ENCODE peak calls at places on chromosomes 13 and 19, in ten cellular contexts. Y is colonic mucosa; Z is CD8-positive, alpha-beta T cell; H is AG04449; D is PC-9; X is MCF 10A; T is esophagus squamous epithelium; V is adrenal gland; I is breast epithelium; E is fibroblast of pulmonary artery. A is an unnamed sample.

GRCh38 chr13:32381539-32381938 is 46.4 kb downstream of the N4BP2L1 start:
- DNase-seq in Y (no peak), Z (peak), H (no peak), D (no peak), X (peak), T (no peak), V (peak), I (no peak), E (peak), A (peak)

GRCh38 chr19:3387645-3388589 is 21.5 kb downstream of the NFIC start:
- DNase-seq in Y (peak), Z (no peak), H (no peak), D (peak), X (peak), T (no peak), V (peak), I (peak), E (no peak), A (no peak)

GRCh38 chr13:112967666-112968379 is 1.2 kb upstream of the MCF2L start:
- DNase-seq in Y (no peak), Z (no peak), H (no peak), D (no peak), X (no peak), T (no peak), V (no peak), I (no peak), E (no peak), A (no peak)

GRCh38 chr13:46751811-46752635 is 44.9 kb downstream of the ESD start:
- DNase-seq in Y (no peak), Z (peak), H (peak), D (no peak), X (no peak), T (no peak), V (no peak), I (no peak), E (no peak), A (no peak)

GRCh38 chr19:34426096-34426661 is 2.0 kb upstream of the UBA2 start:
- DNase-seq in Y (no peak), Z (no peak), H (no peak), D (no peak), X (no peak), T (no peak), V (no peak), I (no peak), E (no peak), A (no peak)

GRCh38 chr13:64274481-64275217 is 2859.0 kb upstream of the PCDH20 start:
- DNase-seq in Y (no peak), Z (no peak), H (no peak), D (no peak), X (no peak), T (no peak), V (no peak), I (no peak), E (peak), A (no peak)

GRCh38 chr19:38710416-38710702 is 33.9 kb downstream of the CAPN12 start:
- DNase-seq in Y (no peak), Z (no peak), H (no peak), D (no peak), X (no peak), T (no peak), V (no peak), I (no peak), E (no peak), A (no peak)

GRCh38 chr19:32751066-32751465 is 31.5 kb downstream of the TDRD12 start:
- DNase-seq in Y (no peak), Z (no peak), H (no peak), D (no peak), X (no peak), T (no peak), V (no peak), I (no peak), E (no peak), A (no peak)

GRCh38 chr19:51468545-51468920 is 9.8 kb upstream of the CEACAM18 start:
- DNase-seq in Y (no peak), Z (no peak), H (no peak), D (no peak), X (no peak), T (no peak), V (no peak), I (no peak), E (no peak), A (no peak)

GRCh38 chr19:35313614-35314013 is 15.4 kb upstream of the CD22 start:
- DNase-seq in Y (no peak), Z (no peak), H (no peak), D (peak), X (peak), T (no peak), V (peak), I (no peak), E (no peak), A (no peak)

GRCh38 chr13:97224544-97225324 is 2.6 kb downstream of the MBNL2 start:
- DNase-seq in Y (peak), Z (peak), H (no peak), D (peak), X (peak), T (no peak), V (no peak), I (peak), E (peak), A (no peak)

GRCh38 chr19:49272204-49272603 is 52.8 kb downstream of the SLC6A16 start:
- DNase-seq in Y (no peak), Z (no peak), H (peak), D (no peak), X (peak), T (no peak), V (no peak), I (no peak), E (peak), A (no peak)

GRCh38 chr19:33382006-33382405 is 8.5 kb downstream of the CEBPG start:
- DNase-seq in Y (no peak), Z (no peak), H (no peak), D (no peak), X (no peak), T (no peak), V (no peak), I (no peak), E (no peak), A (no peak)

GRCh38 chr19:21483589-21484170 is 21.7 kb upstream of the ZNF429 start:
- DNase-seq in Y (peak), Z (peak), H (no peak), D (no peak), X (no peak), T (no peak), V (peak), I (peak), E (peak), A (peak)

GRCh38 chr19:45376045-45376724 is 5.8 kb upstream of the ERCC2 start:
- DNase-seq in Y (no peak), Z (no peak), H (peak), D (peak), X (peak), T (no peak), V (peak), I (peak), E (peak), A (no peak)

GRCh38 chr19:3183721-3184641 is 1.7 kb upstream of the NCLN start:
- DNase-seq in Y (no peak), Z (no peak), H (no peak), D (no peak), X (no peak), T (no peak), V (no peak), I (no peak), E (no peak), A (no peak)

GRCh38 chr13:113208424-113209335 is at the start of gene PCID2:
- DNase-seq in Y (peak), Z (peak), H (peak), D (peak), X (peak), T (peak), V (peak), I (peak), E (peak), A (peak)

GRCh38 chr13:49062297-49062896 is 86.7 kb downstream of the FNDC3A start:
- DNase-seq in Y (no peak), Z (no peak), H (no peak), D (no peak), X (no peak), T (no peak), V (no peak), I (no peak), E (no peak), A (no peak)

GRCh38 chr13:110634558-110634957 is 19.2 kb downstream of the NAXD start:
- DNase-seq in Y (no peak), Z (no peak), H (no peak), D (no peak), X (peak), T (no peak), V (peak), I (no peak), E (peak), A (no peak)

GRCh38 chr13:75512253-75512652 is 25.4 kb downstream of the COMMD6 start:
- DNase-seq in Y (no peak), Z (no peak), H (no peak), D (no peak), X (no peak), T (no peak), V (no peak), I (no peak), E (no peak), A (no peak)

GRCh38 chr19:5286465-5287029 is 54.1 kb downstream of the PTPRS start:
- DNase-seq in Y (no peak), Z (no peak), H (no peak), D (no peak), X (no peak), T (no peak), V (no peak), I (no peak), E (no peak), A (no peak)

GRCh38 chr13:74768521-74769090 is 634.4 kb upstream of the KLF12 start:
- DNase-seq in Y (no peak), Z (no peak), H (no peak), D (no peak), X (no peak), T (no peak), V (no peak), I (no peak), E (no peak), A (no peak)

GRCh38 chr13:59360108-59360507 is 803.6 kb downstream of the DIAPH3 start:
- DNase-seq in Y (no peak), Z (no peak), H (no peak), D (no peak), X (no peak), T (no peak), V (no peak), I (no peak), E (peak), A (no peak)

GRCh38 chr13:51457086-51457485 is 4.2 kb upstream of the INTS6 start:
- DNase-seq in Y (no peak), Z (no peak), H (no peak), D (no peak), X (no peak), T (no peak), V (no peak), I (no peak), E (no peak), A (no peak)

GRCh38 chr19:55504252-55504603 is 16.0 kb downstream of the SSC5D start:
- DNase-seq in Y (no peak), Z (no peak), H (no peak), D (no peak), X (no peak), T (no peak), V (no peak), I (no peak), E (no peak), A (no peak)
- TF ChIP-seq CTCF in Y (no peak), Z (no peak), H (no peak), D (peak), X (no peak), T (no peak), V (no peak), I (no peak), E (no peak), A (no peak)

GRCh38 chr19:18386543-18387251 is 739 bp downstream of the GDF15 start:
- DNase-seq in Y (peak), Z (no peak), H (no peak), D (no peak), X (peak), T (no peak), V (no peak), I (no peak), E (peak), A (no peak)

GRCh38 chr19:18384775-18385174 is 1.2 kb upstream of the GDF15 start:
- DNase-seq in Y (no peak), Z (no peak), H (no peak), D (no peak), X (no peak), T (no peak), V (no peak), I (no peak), E (no peak), A (no peak)

GRCh38 chr19:18387395-18387794 is 1.4 kb downstream of the GDF15 start:
- DNase-seq in Y (no peak), Z (no peak), H (no peak), D (no peak), X (no peak), T (no peak), V (no peak), I (no peak), E (no peak), A (no peak)

GRCh38 chr19:18385359-18385674 is 641 bp upstream of the GDF15 start:
- DNase-seq in Y (no peak), Z (no peak), H (no peak), D (no peak), X (no peak), T (no peak), V (no peak), I (no peak), E (no peak), A (no peak)

GRCh38 chr19:18385675-18386542 is at the start of gene GDF15:
- DNase-seq in Y (peak), Z (no peak), H (no peak), D (peak), X (peak), T (no peak), V (peak), I (no peak), E (peak), A (peak)
- TF ChIP-seq CTCF in Y (peak), Z (peak), H (peak), D (peak), X (peak), T (peak), V (peak), I (no peak), E (peak), A (peak)

GRCh38 chr13:80671773-80672172 is 330.8 kb upstream of the SPRY2 start:
- DNase-seq in Y (no peak), Z (no peak), H (no peak), D (no peak), X (no peak), T (no peak), V (no peak), I (no peak), E (no peak), A (no peak)

GRCh38 chr13:80680786-80681366 is 339.9 kb upstream of the SPRY2 start:
- DNase-seq in Y (no peak), Z (no peak), H (no peak), D (no peak), X (no peak), T (no peak), V (no peak), I (no peak), E (no peak), A (no peak)

GRCh38 chr13:80679423-80679822 is 338.5 kb upstream of the SPRY2 start:
- DNase-seq in Y (no peak), Z (no peak), H (no peak), D (no peak), X (no peak), T (no peak), V (no peak), I (no peak), E (no peak), A (no peak)

GRCh38 chr13:80677227-80677626 is 336.3 kb upstream of the SPRY2 start:
- DNase-seq in Y (no peak), Z (no peak), H (no peak), D (no peak), X (no peak), T (no peak), V (no peak), I (no peak), E (no peak), A (no peak)
- TF ChIP-seq CTCF in Y (no peak), Z (no peak), H (no peak), D (no peak), X (no peak), T (no peak), V (no peak), I (no peak), E (no peak), A (no peak)

GRCh38 chr19:1789282-1790020 is 22.6 kb downstream of the ATP8B3 start:
- DNase-seq in Y (no peak), Z (no peak), H (no peak), D (peak), X (no peak), T (no peak), V (no peak), I (no peak), E (no peak), A (no peak)

GRCh38 chr19:1796395-1797142 is 15.5 kb downstream of the ATP8B3 start:
- DNase-seq in Y (no peak), Z (no peak), H (no peak), D (no peak), X (no peak), T (no peak), V (no peak), I (no peak), E (no peak), A (no peak)

GRCh38 chr19:1794424-1795185 is 17.5 kb downstream of the ATP8B3 start:
- DNase-seq in Y (no peak), Z (no peak), H (no peak), D (no peak), X (no peak), T (no peak), V (no peak), I (no peak), E (no peak), A (no peak)

GRCh38 chr19:1790054-1790762 is 21.9 kb downstream of the ATP8B3 start:
- DNase-seq in Y (no peak), Z (no peak), H (no peak), D (no peak), X (no peak), T (no peak), V (no peak), I (no peak), E (no peak), A (no peak)

DNA sequence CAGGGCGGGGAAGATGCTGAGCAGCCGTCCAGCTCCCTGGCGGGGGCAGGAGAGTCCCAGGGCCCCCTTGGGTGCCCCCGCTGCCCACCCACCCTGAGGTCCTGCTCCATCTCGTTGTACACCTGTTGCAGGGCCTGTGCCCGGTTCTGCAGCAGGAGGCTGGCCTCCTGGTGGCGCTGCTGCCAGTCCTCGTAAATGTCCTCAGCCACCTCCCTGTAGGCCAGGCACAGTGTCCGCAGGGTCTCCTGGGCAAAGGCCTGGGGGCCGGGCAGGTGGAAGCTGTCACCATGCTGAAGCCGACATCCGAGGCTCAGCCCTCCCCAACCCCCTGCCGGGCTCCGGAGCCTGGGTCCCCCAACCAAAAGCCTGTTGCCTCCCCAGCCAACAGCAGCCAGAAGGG is 20.2 kb downstream of the ATP8B3 start:
- DNase-seq in Y (no peak), Z (no peak), H (no peak), D (no peak), X (no peak), T (no peak), V (no peak), I (no peak), E (no peak), A (no peak)
- TF ChIP-seq CTCF in Y (no peak), Z (no peak), H (no peak), D (no peak), X (no peak), T (no peak), V (no peak), I (no peak), E (no peak), A (no peak)

GRCh38 chr19:6717036-6717435 is 3.4 kb downstream of the C3 start:
- DNase-seq in Y (no peak), Z (no peak), H (no peak), D (no peak), X (no peak), T (no peak), V (no peak), I (no peak), E (no peak), A (no peak)
- TF ChIP-seq CTCF in Y (no peak), Z (no peak), H (no peak), D (no peak), X (no peak), T (no peak), V (no peak), I (no peak), E (no peak), A (no peak)

DNA sequence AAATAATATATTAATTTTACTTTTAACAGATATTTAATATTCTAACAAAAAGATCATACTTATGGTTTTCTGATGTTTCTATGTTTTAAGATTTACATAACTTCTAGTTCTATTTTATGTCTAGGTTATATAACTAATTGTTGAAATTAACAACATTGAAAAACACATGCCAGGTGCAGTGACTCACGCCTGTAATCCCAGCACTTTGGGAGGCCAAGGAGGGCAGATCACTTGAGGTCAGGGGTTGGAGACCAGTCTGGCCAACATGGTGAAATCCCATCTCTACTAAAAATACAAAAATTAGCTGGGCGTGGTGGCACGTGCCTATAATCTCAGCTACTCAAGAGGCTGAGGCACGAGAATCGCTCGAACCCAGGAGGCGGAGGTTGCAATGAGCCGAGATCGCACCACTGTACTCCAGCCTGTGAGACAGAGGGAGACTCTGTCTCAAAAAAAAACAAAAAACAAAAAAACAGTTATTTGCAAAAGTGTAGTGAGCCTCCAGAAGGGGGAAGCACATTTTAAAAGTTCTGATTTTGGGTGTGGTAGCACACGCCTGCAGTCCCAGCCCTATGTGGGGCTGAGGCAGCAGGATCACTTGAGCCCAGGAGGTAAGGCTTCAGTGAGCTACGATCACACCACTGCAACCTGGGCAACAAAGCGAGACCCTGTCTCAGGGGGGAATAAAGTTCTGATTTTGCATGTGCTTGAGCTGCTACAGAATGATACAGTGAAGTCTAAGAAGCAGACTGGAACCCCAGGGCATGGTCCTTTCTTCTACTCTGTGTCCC is 18.6 kb downstream of the MIPEP start:
- DNase-seq in Y (no peak), Z (no peak), H (no peak), D (no peak), X (no peak), T (no peak), V (no peak), I (no peak), E (no peak), A (no peak)
- TF ChIP-seq CTCF in Y (no peak), Z (no peak), H (no peak), D (no peak), X (no peak), T (no peak), V (no peak), I (no peak), E (no peak), A (no peak)

DNA sequence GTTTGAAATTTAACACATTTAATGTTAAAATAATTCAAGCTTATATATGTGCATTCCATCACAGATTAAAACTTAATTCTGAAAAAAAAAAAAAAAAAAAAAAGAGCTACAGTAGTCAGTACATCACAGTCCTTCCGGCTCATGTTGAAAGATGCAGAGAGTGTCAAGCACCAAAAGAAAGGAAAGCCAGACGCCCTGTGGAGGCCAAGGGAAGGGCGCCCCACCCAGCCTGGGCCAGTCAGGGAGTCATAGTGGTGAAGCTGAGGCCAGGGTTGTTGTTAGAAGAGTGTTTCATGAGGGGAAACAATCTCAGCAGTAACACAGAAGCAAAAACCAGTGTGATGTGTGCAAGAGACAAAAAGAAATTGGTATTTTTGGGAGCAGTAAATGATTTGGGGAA is 375.3 kb downstream of the MTUS2 start:
- DNase-seq in Y (no peak), Z (no peak), H (no peak), D (no peak), X (no peak), T (no peak), V (no peak), I (no peak), E (no peak), A (no peak)
- TF ChIP-seq CTCF in Y (no peak), Z (no peak), H (no peak), D (no peak), X (no peak), T (no peak), V (no peak), I (no peak), E (no peak), A (no peak)

DNA sequence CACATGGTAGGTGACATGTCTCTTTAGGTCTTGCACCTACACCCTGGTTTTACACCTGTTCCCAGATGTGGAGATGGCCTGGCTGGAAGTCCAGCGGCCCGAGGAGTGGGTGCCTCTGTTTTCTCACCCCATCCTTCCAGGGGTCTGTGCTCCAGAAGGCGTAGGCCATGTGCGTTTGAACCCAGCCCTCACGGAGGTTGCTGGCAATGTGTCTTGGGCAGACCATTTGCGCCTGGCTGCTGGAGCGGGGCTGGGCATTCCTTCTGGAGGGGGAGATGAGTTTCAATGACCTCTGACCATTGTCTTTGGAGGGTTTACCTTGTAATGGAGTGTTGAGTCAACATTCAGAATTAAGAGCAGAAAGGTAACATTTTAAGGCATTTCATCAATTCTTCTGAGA is 54.8 kb upstream of the ZNF536 start:
- DNase-seq in Y (no peak), Z (no peak), H (no peak), D (no peak), X (no peak), T (no peak), V (peak), I (no peak), E (no peak), A (no peak)
- TF ChIP-seq CTCF in Y (no peak), Z (no peak), H (no peak), D (no peak), X (no peak), T (no peak), V (no peak), I (no peak), E (no peak), A (no peak)

A was measured in LNCaP clone FGC.